ENCODE peak calls at places on chromosomes 16 and 17, in five cellular contexts. L is lower lobe of right lung, A is IMR-90, B is hepatocyte, N is tibial artery. K is an unnamed sample.

GRCh38 chr17:7084058-7084457 is 4.0 kb upstream of the CLEC10A start:
- DNase-seq in B (no peak), A (no peak), N (peak; percentile 13), L (no peak), K (no peak)

GRCh38 chr16:76280421-76280820 is 3.2 kb downstream of the CNTNAP4 start:
- DNase-seq in L (no peak), N (no peak), B (no peak), A (no peak), K (no peak)

GRCh38 chr17:77210331-77210730 is 69.6 kb downstream of the SEC14L1 start:
- DNase-seq in B (no peak), L (no peak), N (peak; percentile 31), A (no peak), K (no peak)

GRCh38 chr17:9150407-9151090 is 129.2 kb downstream of the NTN1 start:
- DNase-seq in A (peak; percentile 1), B (peak; percentile 69), N (peak; percentile 74), L (no peak), K (no peak)

GRCh38 chr17:33137411-33137810 is 145.8 kb downstream of the SPACA3 start:
- DNase-seq in L (no peak), B (no peak), A (no peak), N (no peak), K (no peak)

GRCh38 chr16:15533386-15533785 is 99.0 kb downstream of the BMERB1 start:
- DNase-seq in B (no peak), N (no peak), A (no peak), L (no peak), K (no peak)

GRCh38 chr17:78046923-78047322 is 81.6 kb downstream of the TMC6 start:
- DNase-seq in N (no peak), B (no peak), L (no peak), A (no peak), K (no peak)

GRCh38 chr16:2964416-2965223 is 545 bp downstream of the KREMEN2 start:
- DNase-seq in L (peak; percentile 57), B (peak; percentile 79), N (no peak), A (no peak), K (no peak)

GRCh38 chr16:53449816-53450517 is 15.7 kb downstream of the RBL2 start:
- DNase-seq in A (no peak), L (no peak), B (no peak), N (no peak), K (no peak)

GRCh38 chr17:75128694-75129505 is 2.6 kb downstream of the NT5C start:
- DNase-seq in B (no peak), N (no peak), A (no peak), L (no peak), K (no peak)

GRCh38 chr16:81181013-81181720 is 57.3 kb upstream of the BCO1 start:
- DNase-seq in N (peak; percentile 94), L (peak; percentile 62), B (peak; percentile 94), A (peak; percentile 97), K (peak; percentile 88)

GRCh38 chr17:1110524-1110843 is 69.3 kb downstream of the ABR start:
- DNase-seq in B (no peak), A (no peak), L (no peak), N (no peak), K (no peak)

GRCh38 chr17:30454635-30455034 is 22.6 kb upstream of the GOSR1 start:
- DNase-seq in N (no peak), L (no peak), A (no peak), B (no peak), K (no peak)

GRCh38 chr17:10059684-10060211 is 138.7 kb downstream of the GAS7 start:
- DNase-seq in L (no peak), B (peak; percentile 39), A (peak; percentile 15), N (no peak), K (no peak)

GRCh38 chr16:66903544-66904427 is 14.9 kb downstream of the CDH16 start:
- DNase-seq in A (no peak), L (peak; percentile 7), B (no peak), N (no peak), K (no peak)

GRCh38 chr17:49621946-49622529 is 46.4 kb downstream of the NXPH3 start:
- DNase-seq in N (no peak), L (no peak), B (no peak), A (no peak), K (no peak)

GRCh38 chr16:10405386-10405939 is 19.6 kb downstream of the ATF7IP2 start:
- DNase-seq in A (peak; percentile 10), B (no peak), L (no peak), N (no peak), K (no peak)

GRCh38 chr16:4160663-4161436 is 44.6 kb upstream of the ADCY9 start:
- DNase-seq in L (no peak), N (no peak), B (no peak), A (no peak), K (no peak)

GRCh38 chr17:81514735-81515529 is 2.3 kb upstream of the ACTG1 start:
- DNase-seq in L (peak; percentile 89), B (peak; percentile 93), A (peak; percentile 82), N (peak; percentile 94), K (peak; percentile 76)

GRCh38 chr16:70758786-70759185 is 42.2 kb downstream of the VAC14 start:
- DNase-seq in N (no peak), B (no peak), L (no peak), A (no peak), K (no peak)

GRCh38 chr17:12107905-12108304 is 87.2 kb downstream of the MAP2K4 start:
- DNase-seq in B (no peak), L (no peak), A (peak; percentile 56), N (no peak), K (no peak)

GRCh38 chr16:14249291-14250032 is 178.3 kb downstream of the MRTFB start:
- DNase-seq in A (peak; percentile 43), B (peak; percentile 40), L (no peak), N (no peak), K (no peak)

GRCh38 chr16:85567101-85567866 is 45.8 kb upstream of the GSE1 start:
- DNase-seq in A (no peak), N (no peak), B (no peak), L (no peak), K (no peak)

GRCh38 chr16:85565796-85566501 is 47.2 kb upstream of the GSE1 start:
- DNase-seq in B (no peak), N (no peak), A (no peak), L (no peak), K (no peak)

GRCh38 chr16:85565340-85565739 is 47.8 kb upstream of the GSE1 start:
- DNase-seq in B (no peak), L (no peak), N (no peak), A (no peak), K (no peak)

GRCh38 chr16:85568519-85568918 is 44.6 kb upstream of the GSE1 start:
- DNase-seq in B (peak; percentile 77), A (no peak), L (peak; percentile 81), N (no peak), K (no peak)

GRCh38 chr16:85566502-85567100 is 46.5 kb upstream of the GSE1 start:
- DNase-seq in B (no peak), A (no peak), N (no peak), L (no peak), K (no peak)
- H3K27ac ChIP-seq in B (peak overlapping the region; percentile 66), A (no peak overlapping the region), N (no peak overlapping the region), L (peak overlapping the region; percentile 41), K (peak overlapping the region; percentile 17)

DNA sequence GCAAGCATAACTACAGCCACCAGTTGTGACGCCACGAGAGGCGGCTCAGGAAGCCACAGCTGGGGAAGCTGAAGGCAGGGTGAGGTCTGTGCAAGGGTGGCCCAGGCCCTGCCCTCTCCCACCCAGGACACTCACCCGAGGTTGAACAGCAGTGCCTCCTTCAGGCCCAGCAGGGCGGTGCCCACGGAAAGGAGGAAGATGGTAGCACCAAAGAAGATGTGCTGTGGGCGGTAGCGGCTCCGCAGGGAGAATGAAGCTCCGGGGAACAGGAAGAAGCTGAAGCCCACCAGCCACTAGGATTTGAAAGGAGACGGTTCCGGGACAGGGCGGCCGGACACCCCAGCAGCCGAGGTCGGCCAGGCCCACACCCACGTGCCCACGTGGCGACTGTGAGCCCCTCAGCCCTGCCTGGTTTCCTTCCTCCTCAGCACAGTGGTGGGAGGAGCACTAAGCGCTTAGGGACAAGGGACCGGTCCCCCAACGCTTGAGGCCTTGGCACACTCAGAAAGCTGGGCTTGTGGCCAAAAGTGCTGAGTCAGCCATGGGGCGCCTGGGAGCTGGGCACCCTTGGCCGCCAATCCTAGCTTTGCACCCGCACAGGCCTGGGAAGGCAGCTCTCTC is 11.0 kb downstream of the CYB561 start:
- DNase-seq in A (peak; percentile 25), B (no peak), N (peak; percentile 88), L (peak; percentile 89), K (peak; percentile 77)
- TF ChIP-seq CTCF in A (peak; percentile 10), B (no peak), N (no peak), L (peak; percentile 21), K (no peak)

DNA sequence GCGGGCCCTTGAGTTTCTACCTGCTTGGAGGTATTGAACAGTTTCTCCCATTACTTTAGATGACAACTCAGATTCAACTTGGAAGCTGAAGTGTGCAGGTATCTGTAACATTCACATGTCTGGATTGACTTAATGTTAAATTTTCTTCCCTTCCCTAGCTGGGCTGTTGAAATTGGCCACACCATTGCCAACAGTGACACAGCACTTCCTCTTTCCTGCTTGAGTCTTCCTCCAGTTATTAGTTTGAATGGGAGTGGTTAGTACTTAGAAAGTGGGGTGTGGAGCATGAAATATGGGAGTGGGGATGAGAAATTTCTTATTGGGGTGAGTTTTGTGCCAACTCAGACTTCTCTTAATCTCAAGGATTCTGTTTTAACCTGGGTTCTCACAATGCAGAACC is 454.9 kb downstream of the KCNJ2 start:
- DNase-seq in L (no peak), N (no peak), B (no peak), A (no peak), K (no peak)
- H3K27ac ChIP-seq in L (no peak overlapping the region), N (no peak overlapping the region), B (no peak overlapping the region), A (no peak overlapping the region), K (no peak overlapping the region)

DNA sequence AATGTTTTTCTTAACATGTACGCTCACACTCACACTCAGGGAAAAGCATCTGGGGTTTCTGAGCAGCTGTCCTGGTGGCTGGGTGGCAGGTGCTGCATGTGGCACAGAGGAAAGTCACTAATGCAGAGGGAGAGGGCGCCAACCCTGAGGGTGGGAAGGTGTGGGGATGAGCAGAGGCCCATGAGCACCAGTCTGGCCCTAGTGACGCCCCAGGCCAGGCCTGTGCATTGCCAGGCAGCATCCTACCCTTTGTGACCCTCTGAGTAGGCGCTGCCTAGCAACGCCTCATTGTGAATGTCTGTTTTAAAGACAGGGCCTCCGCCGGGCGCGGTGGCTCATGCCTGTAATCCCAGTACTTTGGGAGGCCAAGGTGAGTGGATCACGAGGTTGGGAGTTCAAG is 19.1 kb upstream of the LCMT1 start:
- DNase-seq in A (no peak), B (no peak), L (no peak), N (no peak), K (no peak)
- TF ChIP-seq CTCF in A (no peak), B (no peak), L (no peak), N (no peak), K (no peak)

GRCh38 chr16:56971768-56972043 is 10.0 kb downstream of the CETP start:
- DNase-seq in L (no peak), B (no peak), A (no peak), N (no peak), K (no peak)
- H3K27ac ChIP-seq in L (no peak overlapping the region), B (no peak overlapping the region), A (no peak overlapping the region), N (no peak overlapping the region), K (no peak overlapping the region)

GRCh38 chr16:88924834-88925539 is 52.0 kb downstream of the CBFA2T3 start:
- DNase-seq in L (no peak), N (no peak), A (peak; percentile 73), B (peak; percentile 76), K (no peak)
- TF ChIP-seq CTCF in L (no peak), N (no peak), A (peak; percentile 58), B (peak; percentile 31), K (no peak)